ENCODE peak calls at places on chromosomes 13 and 19, in nine cellular contexts. G is heart left ventricle; M is AG09319; K is stimulated activated naive CD8-positive, alpha-beta T cell treated with anti-CD3 and anti-CD28 coated beads, Interleukin-15, Interleukin-2, amounts not matched to agents 100 U/mL and 50 U/mL, for 24 hours; I is activated naive CD8-positive, alpha-beta T cell treated with anti-CD3 and anti-CD28 coated beads for 36 hours; X is HCT116; J is uterus; P is activated CD4-positive, alpha-beta T cell treated with anti-CD3 and anti-CD28 coated beads, Interleukin-2, amount 50 U/mL, for 4 hours; E is ascending aorta. S is an unnamed sample.

GRCh38 chr19:47296036-47296435 is 13.6 kb upstream of the C5AR1 start:
- DNase-seq in P (peak), K (peak), J (peak), E (peak), G (no peak), X (peak), M (peak), I (peak), S (peak)

GRCh38 chr19:15419413-15420025 is 731 bp upstream of the AKAP8L start:
- DNase-seq in P (no peak), G (peak), M (no peak), J (no peak), I (no peak), K (no peak), X (no peak), E (no peak), S (no peak)

GRCh38 chr19:38142176-38143035 is 81.6 kb downstream of the DPF1 start:
- DNase-seq in E (peak), M (no peak), G (peak), K (peak), J (peak), I (peak), P (peak), X (no peak), S (peak)

GRCh38 chr19:40224342-40225148 is 1.9 kb downstream of the CCNP start:
- DNase-seq in I (no peak), J (no peak), E (no peak), M (no peak), G (no peak), P (no peak), X (peak), K (no peak), S (no peak)

GRCh38 chr13:52744842-52745241 is 5.2 kb upstream of the CNMD start:
- DNase-seq in J (no peak), P (no peak), M (no peak), E (no peak), X (no peak), G (no peak), I (no peak), K (no peak), S (no peak)

GRCh38 chr13:74930402-74931165 is 551.4 kb downstream of the TBC1D4 start:
- DNase-seq in P (no peak), M (no peak), X (no peak), E (no peak), J (no peak), G (no peak), K (no peak), I (no peak), S (no peak)

GRCh38 chr19:39380521-39381502 is 10.1 kb downstream of the PAF1 start:
- DNase-seq in K (no peak), I (no peak), M (no peak), E (no peak), J (no peak), X (no peak), G (no peak), P (no peak), S (no peak)

GRCh38 chr19:16191216-16191908 is 6.2 kb downstream of the FAM32A start:
- DNase-seq in E (no peak), J (no peak), X (no peak), P (no peak), M (no peak), I (no peak), K (no peak), G (peak), S (no peak)

GRCh38 chr13:100394005-100394695 is 194.4 kb downstream of the GGACT start:
- DNase-seq in J (no peak), X (peak), G (no peak), M (peak), P (no peak), I (no peak), K (no peak), E (no peak), S (peak)

GRCh38 chr13:19685034-19685433 is 51.6 kb downstream of the MPHOSPH8 start:
- DNase-seq in J (no peak), G (no peak), I (no peak), X (no peak), P (no peak), E (no peak), M (no peak), K (no peak), S (no peak)

GRCh38 chr13:99471231-99472202 is 29.8 kb upstream of the TM9SF2 start:
- DNase-seq in X (no peak), M (no peak), K (no peak), E (no peak), I (no peak), J (no peak), P (no peak), G (no peak), S (no peak)

GRCh38 chr19:14089412-14089661 is 1.2 kb downstream of the SAMD1 start:
- DNase-seq in M (no peak), X (no peak), E (no peak), G (no peak), P (no peak), I (no peak), K (no peak), J (no peak), S (no peak)